ENCODE peak calls at places on chromosomes 2 and 18, in seven cellular contexts. One of them, this sample, is unnamed.

GRCh38 chr2:12430036-12430795 is 286.5 kb upstream of the TRIB2 start:
- DNase-seq in HCT116: no peak
- DNase-seq in H1: no peak
- DNase-seq in HepG2: no peak
- DNase-seq in K562: no peak
- DNase-seq in SK-N-SH: no peak
- DNase-seq in GM12878: no peak
- DNase-seq in this sample: no peak

GRCh38 chr2:130327703-130328527 is 14.8 kb upstream of the IMP4 start:
- DNase-seq in HCT116: no peak
- DNase-seq in H1: peak
- DNase-seq in HepG2: peak
- DNase-seq in K562: peak
- DNase-seq in SK-N-SH: no peak
- DNase-seq in GM12878: no peak
- DNase-seq in this sample: no peak

GRCh38 chr2:213238753-213239591 is 45.3 kb upstream of the SPAG16 start:
- DNase-seq in HCT116: peak
- DNase-seq in H1: no peak
- DNase-seq in HepG2: peak
- DNase-seq in K562: no peak
- DNase-seq in SK-N-SH: no peak
- DNase-seq in GM12878: no peak
- DNase-seq in this sample: no peak

GRCh38 chr2:98448441-98449145 is 3.9 kb downstream of the INPP4A start:
- DNase-seq in HCT116: no peak
- DNase-seq in H1: no peak
- DNase-seq in HepG2: no peak
- DNase-seq in K562: no peak
- DNase-seq in SK-N-SH: no peak
- DNase-seq in GM12878: no peak
- DNase-seq in this sample: no peak

GRCh38 chr2:222433381-222434173 is 9.2 kb downstream of the SGPP2 start:
- DNase-seq in HCT116: no peak
- DNase-seq in H1: peak
- DNase-seq in HepG2: no peak
- DNase-seq in K562: no peak
- DNase-seq in SK-N-SH: no peak
- DNase-seq in GM12878: no peak
- DNase-seq in this sample: no peak

GRCh38 chr2:227415538-227416424 is 28.0 kb upstream of the SCYGR1 start:
- DNase-seq in HCT116: no peak
- DNase-seq in H1: no peak
- DNase-seq in HepG2: no peak
- DNase-seq in K562: no peak
- DNase-seq in SK-N-SH: no peak
- DNase-seq in GM12878: no peak
- DNase-seq in this sample: no peak

GRCh38 chr2:233356546-233357308 is 2.4 kb downstream of the DGKD start:
- DNase-seq in HCT116: no peak
- DNase-seq in H1: no peak
- DNase-seq in HepG2: no peak
- DNase-seq in K562: no peak
- DNase-seq in SK-N-SH: no peak
- DNase-seq in GM12878: no peak
- DNase-seq in this sample: no peak

GRCh38 chr2:138209009-138209408 is 244.7 kb downstream of the HNMT start:
- DNase-seq in HCT116: no peak
- DNase-seq in H1: no peak
- DNase-seq in HepG2: no peak
- DNase-seq in K562: no peak
- DNase-seq in SK-N-SH: no peak
- DNase-seq in GM12878: no peak
- DNase-seq in this sample: no peak

GRCh38 chr2:15174567-15174966 is 386.6 kb downstream of the NBAS start:
- DNase-seq in HCT116: no peak
- DNase-seq in H1: no peak
- DNase-seq in HepG2: peak
- DNase-seq in K562: no peak
- DNase-seq in SK-N-SH: no peak
- DNase-seq in GM12878: no peak
- DNase-seq in this sample: no peak

GRCh38 chr18:60199505-60199904 is 173.1 kb downstream of the MC4R start:
- DNase-seq in HCT116: no peak
- DNase-seq in H1: no peak
- DNase-seq in HepG2: no peak
- DNase-seq in K562: no peak
- DNase-seq in SK-N-SH: no peak
- DNase-seq in GM12878: no peak
- DNase-seq in this sample: no peak

GRCh38 chr18:60200558-60200957 is 172.0 kb downstream of the MC4R start:
- DNase-seq in HCT116: no peak
- DNase-seq in H1: no peak
- DNase-seq in HepG2: no peak
- DNase-seq in K562: no peak
- DNase-seq in SK-N-SH: no peak
- DNase-seq in GM12878: no peak
- DNase-seq in this sample: no peak

GRCh38 chr18:60196818-60197217 is 175.8 kb downstream of the MC4R start:
- DNase-seq in HCT116: no peak
- DNase-seq in H1: no peak
- DNase-seq in HepG2: no peak
- DNase-seq in K562: no peak
- DNase-seq in SK-N-SH: no peak
- DNase-seq in GM12878: no peak
- DNase-seq in this sample: no peak

GRCh38 chr18:60198063-60198462 is 174.5 kb downstream of the MC4R start:
- DNase-seq in HCT116: no peak
- DNase-seq in H1: no peak
- DNase-seq in HepG2: no peak
- DNase-seq in K562: peak
- DNase-seq in SK-N-SH: peak
- DNase-seq in GM12878: no peak
- DNase-seq in this sample: no peak

DNA sequence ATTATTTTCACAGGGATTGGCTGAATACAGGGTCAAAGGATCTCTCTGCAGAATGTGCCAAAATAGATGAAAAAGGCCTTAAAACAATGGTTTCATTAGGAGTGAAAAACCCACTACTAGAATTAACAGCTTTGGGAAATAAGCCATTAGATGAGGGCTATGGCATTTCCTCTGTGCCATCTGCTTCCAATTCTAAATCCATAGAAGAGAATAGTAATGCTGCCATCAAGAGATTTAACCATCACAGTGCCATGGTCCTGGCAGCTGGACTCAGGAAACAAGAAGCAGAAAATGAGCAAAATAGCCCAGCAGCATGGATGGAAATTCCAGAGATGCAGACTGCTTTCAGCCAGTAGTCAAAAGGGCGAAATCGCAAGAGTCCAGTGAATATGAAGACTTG is 175.3 kb downstream of the MC4R start:
- DNase-seq in HCT116: no peak
- DNase-seq in H1: no peak
- DNase-seq in HepG2: no peak
- DNase-seq in K562: no peak
- DNase-seq in SK-N-SH: no peak
- DNase-seq in GM12878: no peak
- DNase-seq in this sample: no peak
- TF ChIP-seq JUND in HCT116: no peak
- TF ChIP-seq JUND in H1: no peak
- TF ChIP-seq JUND in HepG2: no peak
- TF ChIP-seq JUND in K562: no peak
- TF ChIP-seq JUND in SK-N-SH: peak
- TF ChIP-seq JUND in GM12878: no peak
- TF ChIP-seq JUND in this sample: no peak

GRCh38 chr2:73594241-73594640 is 48.0 kb downstream of the NAT8 start:
- DNase-seq in HCT116: no peak
- DNase-seq in H1: no peak
- DNase-seq in HepG2: no peak
- DNase-seq in K562: no peak
- DNase-seq in SK-N-SH: no peak
- DNase-seq in GM12878: no peak
- DNase-seq in this sample: no peak
- TF ChIP-seq JUND in HCT116: no peak
- TF ChIP-seq JUND in H1: no peak
- TF ChIP-seq JUND in HepG2: no peak
- TF ChIP-seq JUND in K562: no peak
- TF ChIP-seq JUND in SK-N-SH: no peak
- TF ChIP-seq JUND in GM12878: no peak
- TF ChIP-seq JUND in this sample: no peak

GRCh38 chr18:68459968-68460367 is 254.9 kb downstream of the TMX3 start:
- DNase-seq in HCT116: no peak
- DNase-seq in H1: no peak
- DNase-seq in HepG2: no peak
- DNase-seq in K562: no peak
- DNase-seq in SK-N-SH: no peak
- DNase-seq in GM12878: no peak
- DNase-seq in this sample: no peak

GRCh38 chr18:68455229-68455603 is 259.7 kb downstream of the TMX3 start:
- DNase-seq in HCT116: no peak
- DNase-seq in H1: no peak
- DNase-seq in HepG2: no peak
- DNase-seq in K562: no peak
- DNase-seq in SK-N-SH: no peak
- DNase-seq in GM12878: no peak
- DNase-seq in this sample: no peak

GRCh38 chr18:68454511-68455228 is 260.2 kb downstream of the TMX3 start:
- DNase-seq in HCT116: no peak
- DNase-seq in H1: no peak
- DNase-seq in HepG2: no peak
- DNase-seq in K562: no peak
- DNase-seq in SK-N-SH: no peak
- DNase-seq in GM12878: no peak
- DNase-seq in this sample: no peak

GRCh38 chr18:68461635-68462034 is 253.3 kb downstream of the TMX3 start:
- DNase-seq in HCT116: no peak
- DNase-seq in H1: no peak
- DNase-seq in HepG2: no peak
- DNase-seq in K562: no peak
- DNase-seq in SK-N-SH: no peak
- DNase-seq in GM12878: no peak
- DNase-seq in this sample: no peak

GRCh38 chr18:68456985-68457384 is 257.9 kb downstream of the TMX3 start:
- DNase-seq in HCT116: no peak
- DNase-seq in H1: no peak
- DNase-seq in HepG2: peak
- DNase-seq in K562: no peak
- DNase-seq in SK-N-SH: no peak
- DNase-seq in GM12878: no peak
- DNase-seq in this sample: no peak
- TF ChIP-seq JUND in HCT116: no peak
- TF ChIP-seq JUND in H1: no peak
- TF ChIP-seq JUND in HepG2: no peak
- TF ChIP-seq JUND in K562: no peak
- TF ChIP-seq JUND in SK-N-SH: no peak
- TF ChIP-seq JUND in GM12878: no peak
- TF ChIP-seq JUND in this sample: no peak

GRCh38 chr2:235609746-235610145 is 115.9 kb downstream of the AGAP1 start:
- DNase-seq in HCT116: no peak
- DNase-seq in H1: no peak
- DNase-seq in HepG2: no peak
- DNase-seq in K562: no peak
- DNase-seq in SK-N-SH: no peak
- DNase-seq in GM12878: no peak
- DNase-seq in this sample: no peak
- TF ChIP-seq JUND in HCT116: no peak
- TF ChIP-seq JUND in H1: no peak
- TF ChIP-seq JUND in HepG2: no peak
- TF ChIP-seq JUND in K562: no peak
- TF ChIP-seq JUND in SK-N-SH: no peak
- TF ChIP-seq JUND in GM12878: no peak
- TF ChIP-seq JUND in this sample: no peak

GRCh38 chr18:62331581-62332436 is 6.7 kb downstream of the TNFRSF11A start:
- DNase-seq in HCT116: no peak
- DNase-seq in H1: no peak
- DNase-seq in HepG2: no peak
- DNase-seq in K562: no peak
- DNase-seq in SK-N-SH: no peak
- DNase-seq in GM12878: no peak
- DNase-seq in this sample: no peak
- TF ChIP-seq JUND in HCT116: no peak
- TF ChIP-seq JUND in H1: no peak
- TF ChIP-seq JUND in HepG2: no peak
- TF ChIP-seq JUND in K562: no peak
- TF ChIP-seq JUND in SK-N-SH: no peak
- TF ChIP-seq JUND in GM12878: no peak
- TF ChIP-seq JUND in this sample: no peak

DNA sequence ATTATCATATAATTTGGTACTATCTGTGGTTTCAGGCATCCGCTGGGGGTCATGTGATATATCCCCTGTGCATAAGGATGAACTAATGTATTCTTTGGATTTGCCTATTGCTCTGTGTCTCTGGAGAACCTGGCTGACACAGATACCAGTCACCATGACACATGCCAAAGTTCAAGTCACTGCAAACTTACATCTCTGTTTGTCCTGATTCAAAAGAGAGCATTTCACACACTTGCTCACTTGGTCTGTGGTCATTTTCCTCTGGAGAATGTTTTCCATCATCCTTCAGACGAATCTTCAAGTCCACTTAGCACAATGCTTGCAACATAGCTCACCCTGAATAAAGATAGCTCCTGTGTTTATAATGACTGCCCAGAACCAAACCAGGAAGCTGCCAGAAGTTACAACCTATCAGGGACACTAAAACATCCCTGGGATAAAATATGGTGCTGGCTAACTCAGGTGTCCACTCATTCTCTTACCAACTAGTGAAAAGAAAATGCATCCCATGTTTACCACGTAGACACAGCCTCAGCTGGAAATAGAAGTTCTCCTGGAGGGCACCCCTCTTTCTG is 18.1 kb downstream of the SULT1C3 start:
- DNase-seq in HCT116: no peak
- DNase-seq in H1: no peak
- DNase-seq in HepG2: peak
- DNase-seq in K562: no peak
- DNase-seq in SK-N-SH: no peak
- DNase-seq in GM12878: no peak
- DNase-seq in this sample: no peak
- TF ChIP-seq JUND in HCT116: no peak
- TF ChIP-seq JUND in H1: no peak
- TF ChIP-seq JUND in HepG2: no peak
- TF ChIP-seq JUND in K562: no peak
- TF ChIP-seq JUND in SK-N-SH: no peak
- TF ChIP-seq JUND in GM12878: no peak
- TF ChIP-seq JUND in this sample: no peak

This sample was measured in T47D.